ENCODE peak calls at places on chromosomes 3 and 15, in five cellular contexts. X is breast epithelium; P is GM03348; Q is nephron progenitor cell; U is CD8-positive, alpha-beta T cell. K is an unnamed sample.

GRCh38 chr3:12601072-12601471 is 44.2 kb downstream of the MKRN2 start:
- DNase-seq in X (no peak), P (peak; percentile 19), Q (no peak), U (no peak), K (no peak)

GRCh38 chr3:196274585-196274984 is 12.9 kb downstream of the PCYT1A start:
- DNase-seq in X (no peak), P (peak; percentile 10), Q (no peak), U (peak; percentile 31), K (no peak)

GRCh38 chr3:111653766-111654165 is 58.6 kb upstream of the ZBED2 start:
- DNase-seq in X (no peak), P (no peak), Q (no peak), U (no peak), K (no peak)

GRCh38 chr15:61871926-61872522 is 188.2 kb downstream of the VPS13C start:
- DNase-seq in X (no peak), P (peak; percentile 28), Q (no peak), U (no peak), K (peak; percentile 15)

GRCh38 chr3:104909188-104909587 is 457.5 kb upstream of the ALCAM start:
- DNase-seq in X (no peak), P (peak; percentile 47), Q (no peak), U (no peak), K (no peak)

GRCh38 chr3:16478516-16478915 is 35.0 kb downstream of the RFTN1 start:
- DNase-seq in X (no peak), P (no peak), Q (no peak), U (no peak), K (no peak)

GRCh38 chr3:37262816-37263393 is 88.5 kb upstream of the LRRFIP2 start:
- DNase-seq in X (no peak), P (no peak), Q (no peak), U (no peak), K (no peak)

GRCh38 chr3:135558906-135559305 is 406.6 kb upstream of the PPP2R3A start:
- DNase-seq in X (no peak), P (no peak), Q (no peak), U (no peak), K (no peak)

GRCh38 chr15:96264351-96264798 is 66.1 kb upstream of the NR2F2 start:
- DNase-seq in X (no peak), P (no peak), Q (no peak), U (no peak), K (no peak)

GRCh38 chr15:42826251-42826890 is 89.4 kb upstream of the CDAN1 start:
- DNase-seq in X (no peak), P (no peak), Q (no peak), U (no peak), K (no peak)

GRCh38 chr15:85421116-85421925 is 40.9 kb downstream of the AKAP13 start:
- DNase-seq in X (no peak), P (no peak), Q (no peak), U (no peak), K (no peak)

GRCh38 chr3:151787626-151788025 is 26.3 kb upstream of the AADAC start:
- DNase-seq in X (no peak), P (no peak), Q (no peak), U (no peak), K (no peak)

GRCh38 chr15:99909914-99910313 is 176.7 kb upstream of the LYSMD4 start:
- DNase-seq in X (no peak), P (no peak), Q (no peak), U (no peak), K (peak; percentile 65)

GRCh38 chr3:17740703-17741102 is 1.7 kb downstream of the TBC1D5 start:
- DNase-seq in X (no peak), P (peak; percentile 35), Q (no peak), U (no peak), K (no peak)

GRCh38 chr15:96974761-96975160 is 644.3 kb downstream of the NR2F2 start:
- DNase-seq in X (no peak), P (no peak), Q (no peak), U (no peak), K (no peak)

GRCh38 chr3:87436781-87437543 is 160.6 kb upstream of the POU1F1 start:
- DNase-seq in X (no peak), P (peak; percentile 31), Q (no peak), U (no peak), K (no peak)

GRCh38 chr3:142275856-142276255 is 50.5 kb upstream of the GK5 start:
- DNase-seq in X (no peak), P (peak; percentile 68), Q (no peak), U (no peak), K (no peak)

GRCh38 chr3:74529145-74529544 is 85.3 kb downstream of the CNTN3 start:
- DNase-seq in X (no peak), P (no peak), Q (no peak), U (no peak), K (no peak)

GRCh38 chr3:137764001-137764433 is at the start of gene SOX14:
- DNase-seq in X (peak; percentile 50), P (peak; percentile 13), Q (peak; percentile 64), U (no peak), K (peak; percentile 81)

GRCh38 chr3:84547971-84548970 is 410.5 kb upstream of the CADM2 start:
- DNase-seq in X (no peak), P (peak; percentile 45), Q (peak; percentile 23), U (no peak), K (peak; percentile 62)

GRCh38 chr15:39083213-39083612 is 497.7 kb upstream of the THBS1 start:
- DNase-seq in X (no peak), P (peak; percentile 15), Q (no peak), U (no peak), K (no peak)

K was measured in iPS-NIHi11.